ENCODE peak calls at places on chromosomes 6 and 20, in six cellular contexts. One of them, this sample, is unnamed.
A peak's percentile ranks its signal among the peaks of the same experiment; 100 is the strongest.

GRCh38 chr20:9140172-9140760 is 71.4 kb downstream of the PLCB4 start:
- DNase-seq in NCI-H510A treated with DMSO at 0.1 percent for 48 hours: peak; percentile 36
- DNase-seq in CD4-positive, CD25-positive, alpha-beta regulatory T cell: no peak
- DNase-seq in brain microvascular endothelial cell: no peak
- DNase-seq in GM20000: no peak
- DNase-seq in fibroblast of pulmonary artery: no peak
- DNase-seq in this sample: no peak

GRCh38 chr6:30754631-30755030 is 10.3 kb upstream of the IER3 start:
- DNase-seq in brain microvascular endothelial cell: no peak
- DNase-seq in NCI-H510A treated with DMSO at 0.1 percent for 48 hours: no peak
- DNase-seq in CD4-positive, CD25-positive, alpha-beta regulatory T cell: no peak
- DNase-seq in GM20000: no peak
- DNase-seq in fibroblast of pulmonary artery: no peak
- DNase-seq in this sample: no peak

GRCh38 chr6:134477991-134478635 is 160.2 kb upstream of the SGK1 start:
- DNase-seq in NCI-H510A treated with DMSO at 0.1 percent for 48 hours: no peak
- DNase-seq in fibroblast of pulmonary artery: peak; percentile 33
- DNase-seq in CD4-positive, CD25-positive, alpha-beta regulatory T cell: no peak
- DNase-seq in brain microvascular endothelial cell: peak; percentile 40
- DNase-seq in GM20000: no peak
- DNase-seq in this sample: no peak

GRCh38 chr6:139337830-139338229 is 36.6 kb downstream of the CITED2 start:
- DNase-seq in fibroblast of pulmonary artery: no peak
- DNase-seq in GM20000: no peak
- DNase-seq in CD4-positive, CD25-positive, alpha-beta regulatory T cell: no peak
- DNase-seq in NCI-H510A treated with DMSO at 0.1 percent for 48 hours: no peak
- DNase-seq in brain microvascular endothelial cell: no peak
- DNase-seq in this sample: no peak

GRCh38 chr20:58439974-58440767 is 51.1 kb downstream of the VAPB start:
- DNase-seq in fibroblast of pulmonary artery: peak; percentile 37
- DNase-seq in CD4-positive, CD25-positive, alpha-beta regulatory T cell: no peak
- DNase-seq in GM20000: no peak
- DNase-seq in NCI-H510A treated with DMSO at 0.1 percent for 48 hours: no peak
- DNase-seq in brain microvascular endothelial cell: no peak
- DNase-seq in this sample: no peak

GRCh38 chr6:109076421-109076820 is 18.2 kb downstream of the SESN1 start:
- DNase-seq in GM20000: no peak
- DNase-seq in NCI-H510A treated with DMSO at 0.1 percent for 48 hours: no peak
- DNase-seq in fibroblast of pulmonary artery: no peak
- DNase-seq in CD4-positive, CD25-positive, alpha-beta regulatory T cell: no peak
- DNase-seq in brain microvascular endothelial cell: no peak
- DNase-seq in this sample: no peak

GRCh38 chr6:72683797-72684196 is 61.9 kb downstream of the KCNQ5 start:
- DNase-seq in brain microvascular endothelial cell: no peak
- DNase-seq in GM20000: peak; percentile 55
- DNase-seq in NCI-H510A treated with DMSO at 0.1 percent for 48 hours: no peak
- DNase-seq in fibroblast of pulmonary artery: no peak
- DNase-seq in CD4-positive, CD25-positive, alpha-beta regulatory T cell: no peak
- DNase-seq in this sample: no peak

GRCh38 chr20:12166053-12166717 is 248.5 kb downstream of the BTBD3 start:
- DNase-seq in CD4-positive, CD25-positive, alpha-beta regulatory T cell: no peak
- DNase-seq in brain microvascular endothelial cell: peak; percentile 70
- DNase-seq in NCI-H510A treated with DMSO at 0.1 percent for 48 hours: no peak
- DNase-seq in GM20000: no peak
- DNase-seq in fibroblast of pulmonary artery: peak; percentile 99
- DNase-seq in this sample: no peak

GRCh38 chr6:166752097-166752496 is 125.0 kb upstream of the RPS6KA2 start:
- DNase-seq in brain microvascular endothelial cell: no peak
- DNase-seq in fibroblast of pulmonary artery: no peak
- DNase-seq in NCI-H510A treated with DMSO at 0.1 percent for 48 hours: no peak
- DNase-seq in GM20000: peak; percentile 64
- DNase-seq in CD4-positive, CD25-positive, alpha-beta regulatory T cell: no peak
- DNase-seq in this sample: no peak

GRCh38 chr6:43870660-43871061 is 100.7 kb downstream of the VEGFA start:
- DNase-seq in brain microvascular endothelial cell: no peak
- DNase-seq in CD4-positive, CD25-positive, alpha-beta regulatory T cell: no peak
- DNase-seq in GM20000: no peak
- DNase-seq in fibroblast of pulmonary artery: peak; percentile 46
- DNase-seq in NCI-H510A treated with DMSO at 0.1 percent for 48 hours: no peak
- DNase-seq in this sample: no peak

GRCh38 chr6:152290693-152291092 is 346.5 kb downstream of the SYNE1 start:
- DNase-seq in NCI-H510A treated with DMSO at 0.1 percent for 48 hours: no peak
- DNase-seq in fibroblast of pulmonary artery: no peak
- DNase-seq in GM20000: no peak
- DNase-seq in CD4-positive, CD25-positive, alpha-beta regulatory T cell: no peak
- DNase-seq in brain microvascular endothelial cell: no peak
- DNase-seq in this sample: no peak

GRCh38 chr6:25173232-25173631 is 105.9 kb upstream of the CARMIL1 start:
- DNase-seq in CD4-positive, CD25-positive, alpha-beta regulatory T cell: no peak
- DNase-seq in GM20000: no peak
- DNase-seq in brain microvascular endothelial cell: peak; percentile 16
- DNase-seq in NCI-H510A treated with DMSO at 0.1 percent for 48 hours: peak; percentile 60
- DNase-seq in fibroblast of pulmonary artery: no peak
- DNase-seq in this sample: peak; percentile 78

GRCh38 chr6:53290547-53291510 is 57.9 kb downstream of the ELOVL5 start:
- DNase-seq in CD4-positive, CD25-positive, alpha-beta regulatory T cell: peak; percentile 89
- DNase-seq in GM20000: no peak
- DNase-seq in fibroblast of pulmonary artery: no peak
- DNase-seq in NCI-H510A treated with DMSO at 0.1 percent for 48 hours: no peak
- DNase-seq in brain microvascular endothelial cell: no peak
- DNase-seq in this sample: no peak

GRCh38 chr6:134235937-134236751 is 81.8 kb downstream of the SGK1 start:
- DNase-seq in fibroblast of pulmonary artery: peak; percentile 67
- DNase-seq in GM20000: peak; percentile 64
- DNase-seq in CD4-positive, CD25-positive, alpha-beta regulatory T cell: peak; percentile 83
- DNase-seq in brain microvascular endothelial cell: peak; percentile 50
- DNase-seq in NCI-H510A treated with DMSO at 0.1 percent for 48 hours: no peak
- DNase-seq in this sample: no peak

GRCh38 chr6:169371344-169372144 is 117.9 kb upstream of the THBS2 start:
- DNase-seq in brain microvascular endothelial cell: no peak
- DNase-seq in CD4-positive, CD25-positive, alpha-beta regulatory T cell: no peak
- DNase-seq in NCI-H510A treated with DMSO at 0.1 percent for 48 hours: peak; percentile 1
- DNase-seq in fibroblast of pulmonary artery: peak; percentile 26
- DNase-seq in GM20000: no peak
- DNase-seq in this sample: no peak

This sample was measured in DMS79 treated with DMSO at 0.1 percent for 48 hours.